ENCODE peak calls at places on chromosomes 3 and 15, in seven cellular contexts. M is heart right ventricle, P is tibial nerve, U is fibroblast of lung, T is stomach, A is lower lobe of right lung, Q is cardiac muscle cell. W is an unnamed sample.

GRCh38 chr3:63968612-63969350 is 54.5 kb downstream of the PSMD6 start:
- DNase-seq in M (no peak), P (no peak), U (peak; percentile 63), T (no peak), A (no peak), Q (no peak), W (no peak)

GRCh38 chr3:188187055-188187454 is 33.1 kb downstream of the LPP start:
- DNase-seq in M (no peak), P (no peak), U (no peak), T (no peak), A (no peak), Q (no peak), W (no peak)

GRCh38 chr3:57864853-57865252 is 108.7 kb downstream of the SLMAP start:
- DNase-seq in M (no peak), P (no peak), U (peak; percentile 27), T (no peak), A (no peak), Q (peak; percentile 1), W (no peak)

GRCh38 chr3:43913036-43913435 is 222.3 kb downstream of the ABHD5 start:
- DNase-seq in M (no peak), P (no peak), U (no peak), T (no peak), A (no peak), Q (no peak), W (no peak)

GRCh38 chr3:56154297-56154696 is 314.0 kb downstream of the ERC2 start:
- DNase-seq in M (no peak), P (no peak), U (no peak), T (no peak), A (no peak), Q (no peak), W (no peak)

GRCh38 chr3:73624363-73625123 is at the start of gene PDZRN3:
- DNase-seq in M (peak; percentile 61), P (peak; percentile 54), U (peak; percentile 77), T (peak; percentile 55), A (peak; percentile 55), Q (peak; percentile 82), W (peak; percentile 88)

GRCh38 chr3:193865879-193866480 is 270.0 kb upstream of the HES1 start:
- DNase-seq in M (no peak), P (no peak), U (peak; percentile 38), T (no peak), A (no peak), Q (no peak), W (no peak)

GRCh38 chr3:191151653-191152052 is 47.4 kb upstream of the OSTN start:
- DNase-seq in M (no peak), P (no peak), U (no peak), T (no peak), A (no peak), Q (no peak), W (no peak)

GRCh38 chr3:26089249-26089648 is 299.4 kb downstream of the OXSM start:
- DNase-seq in M (no peak), P (no peak), U (no peak), T (no peak), A (no peak), Q (no peak), W (no peak)

GRCh38 chr3:81744366-81744765 is 17.1 kb downstream of the GBE1 start:
- DNase-seq in M (peak; percentile 40), P (peak; percentile 25), U (peak; percentile 97), T (no peak), A (no peak), Q (peak; percentile 31), W (no peak)

GRCh38 chr3:134250717-134251220 is at the start of gene RYK:
- DNase-seq in M (peak; percentile 74), P (peak; percentile 54), U (peak; percentile 75), T (peak; percentile 84), A (peak; percentile 93), Q (peak; percentile 88), W (peak; percentile 94)

GRCh38 chr3:38165722-38166387 is 518 bp downstream of the OXSR1 start:
- DNase-seq in M (peak; percentile 65), P (peak; percentile 36), U (peak; percentile 11), T (no peak), A (peak; percentile 81), Q (no peak), W (peak; percentile 63)

GRCh38 chr3:189914799-189915198 is 205.9 kb downstream of the P3H2 start:
- DNase-seq in M (no peak), P (peak; percentile 9), U (peak; percentile 95), T (no peak), A (no peak), Q (no peak), W (no peak)

GRCh38 chr15:56732881-56733130 is 503 bp downstream of the ZNF280D start:
- DNase-seq in M (peak; percentile 45), P (peak; percentile 47), U (no peak), T (no peak), A (no peak), Q (no peak), W (no peak)

GRCh38 chr3:178434206-178434805 is 101.9 kb upstream of the KCNMB2 start:
- DNase-seq in M (no peak), P (no peak), U (no peak), T (no peak), A (no peak), Q (no peak), W (no peak)

GRCh38 chr3:25424238-25425013 is 3.6 kb upstream of the RARB start:
- DNase-seq in M (no peak), P (no peak), U (peak; percentile 56), T (no peak), A (no peak), Q (no peak), W (no peak)

GRCh38 chr3:128459451-128459820 is 7.3 kb downstream of the DNAJB8 start:
- DNase-seq in M (no peak), P (no peak), U (no peak), T (no peak), A (no peak), Q (no peak), W (no peak)

GRCh38 chr3:127421943-127422662 is 134.3 kb upstream of the PRR20G start:
- DNase-seq in M (no peak), P (no peak), U (no peak), T (no peak), A (no peak), Q (no peak), W (peak; percentile 31)

GRCh38 chr3:165635791-165636681 is 201.2 kb downstream of the BCHE start:
- DNase-seq in M (no peak), P (no peak), U (peak; percentile 34), T (no peak), A (no peak), Q (no peak), W (no peak)

GRCh38 chr15:72237286-72238224 is 6.6 kb upstream of the PKM start:
- DNase-seq in M (no peak), P (peak; percentile 84), U (peak; percentile 98), T (peak; percentile 64), A (peak; percentile 58), Q (no peak), W (peak; percentile 87)

GRCh38 chr3:172193436-172193835 is 154.1 kb downstream of the FNDC3B start:
- DNase-seq in M (no peak), P (no peak), U (no peak), T (no peak), A (no peak), Q (no peak), W (no peak)

GRCh38 chr3:71380096-71380495 is 203.4 kb downstream of the FOXP1 start:
- DNase-seq in M (peak; percentile 21), P (peak; percentile 45), U (peak; percentile 54), T (no peak), A (no peak), Q (no peak), W (peak; percentile 59)

GRCh38 chr15:39455502-39455991 is 125.3 kb upstream of the THBS1 start:
- DNase-seq in M (no peak), P (no peak), U (peak; percentile 79), T (no peak), A (no peak), Q (no peak), W (no peak)

GRCh38 chr3:126682046-126682445 is 22.0 kb upstream of the CHCHD6 start:
- DNase-seq in M (no peak), P (no peak), U (no peak), T (no peak), A (no peak), Q (no peak), W (peak; percentile 29)

GRCh38 chr15:101159096-101159935 is 92.5 kb downstream of the CHSY1 start:
- DNase-seq in M (no peak), P (no peak), U (no peak), T (no peak), A (peak; percentile 24), Q (no peak), W (no peak)

DNA sequence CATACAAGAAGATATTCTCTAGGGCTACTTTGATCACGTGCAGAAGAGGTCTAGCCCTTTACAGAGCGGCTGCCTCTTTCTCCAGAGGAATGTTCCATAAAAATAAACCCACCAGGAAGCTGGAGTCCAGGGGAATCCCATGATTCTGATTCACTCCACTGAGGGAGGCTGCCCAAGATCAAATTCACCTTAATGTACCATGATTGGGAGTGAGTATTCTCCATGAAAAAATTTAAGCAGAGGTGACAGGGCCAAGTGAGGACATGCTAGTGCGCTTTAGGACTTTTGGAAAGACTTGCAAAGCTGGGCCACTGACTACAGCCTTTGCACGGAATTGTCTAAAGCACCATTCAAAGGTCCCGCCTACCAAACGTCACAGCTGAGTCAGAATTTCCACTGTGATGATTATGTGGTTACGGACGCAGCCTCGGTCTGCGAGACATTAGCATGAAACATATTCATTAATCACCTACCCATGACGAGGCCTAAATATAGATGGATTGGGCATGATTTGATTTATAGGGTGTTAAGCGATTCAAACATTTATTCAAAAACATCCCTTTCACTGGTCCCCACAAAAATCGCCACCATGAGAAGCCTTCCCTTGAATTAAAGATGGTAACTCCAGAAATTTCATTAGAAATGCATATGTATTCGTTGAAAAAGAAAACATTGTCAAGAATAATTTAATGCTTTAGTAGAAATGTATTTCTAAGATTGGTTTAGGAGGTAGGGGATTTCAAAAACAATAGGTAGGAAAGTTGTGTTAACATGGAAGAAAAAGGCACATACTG is 152.6 kb downstream of the GREM1 start:
- DNase-seq in M (no peak), P (no peak), U (peak; percentile 99), T (peak; percentile 30), A (no peak), Q (no peak), W (no peak)
- H3K4me1 ChIP-seq in M (no peaks in the 10 kb centered on the region), P (no peaks in the 10 kb centered on the region), U (peaks cover 33% of the 10 kb centered on the region), T (no peaks in the 10 kb centered on the region), A (peaks cover 16% of the 10 kb centered on the region), Q (peaks cover 7% of the 10 kb centered on the region), W (no peaks in the 10 kb centered on the region)

GRCh38 chr15:70142322-70143191 is 44.8 kb upstream of the TLE3 start:
- DNase-seq in M (peak; percentile 71), P (no peak), U (peak; percentile 89), T (no peak), A (peak; percentile 64), Q (peak; percentile 95), W (peak; percentile 64)
- H3K27ac ChIP-seq in M (no peak overlapping the region), P (no peak overlapping the region), U (no peak overlapping the region), T (peak overlapping the region; percentile 25), A (peak overlapping the region; percentile 51), Q (no peak overlapping the region), W (no peak overlapping the region)

DNA sequence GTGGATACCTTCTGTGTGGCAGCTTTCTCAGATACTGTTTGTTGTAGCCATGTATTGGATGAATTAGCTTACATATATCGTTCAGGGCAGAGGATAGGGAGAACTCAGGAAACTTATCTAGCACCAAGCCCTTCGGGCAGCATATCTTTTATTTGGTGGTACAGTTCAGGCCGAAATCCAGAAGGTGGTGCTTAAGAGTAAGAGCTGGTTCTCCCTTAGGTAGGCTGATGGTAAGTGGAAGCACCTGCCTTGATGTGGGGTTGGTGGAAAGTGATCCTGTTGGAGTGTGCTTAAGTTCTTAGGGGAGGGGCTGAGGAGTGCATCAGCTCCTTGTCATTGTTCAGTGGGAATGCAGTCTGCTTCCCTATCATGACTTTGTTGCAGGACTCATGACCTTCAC is 187.5 kb downstream of the DOCK3 start:
- DNase-seq in M (no peak), P (no peak), U (no peak), T (no peak), A (no peak), Q (no peak), W (no peak)
- TF ChIP-seq CTCF in M (no peak), P (no peak), U (no peak), T (no peak), A (no peak), Q (no peak), W (peak; percentile 69)

GRCh38 chr15:98853593-98854420 is 153.8 kb downstream of the PGPEP1L start:
- DNase-seq in M (no peak), P (no peak), U (no peak), T (no peak), A (peak; percentile 52), Q (peak; percentile 26), W (peak; percentile 69)
- H3K4me1 ChIP-seq in M (peaks cover 61% of the 10 kb centered on the region), P (no peaks in the 10 kb centered on the region), U (peaks cover 31% of the 10 kb centered on the region), T (peaks cover 68% of the 10 kb centered on the region), A (peaks cover 64% of the 10 kb centered on the region), Q (peaks cover 19% of the 10 kb centered on the region), W (peaks cover 18% of the 10 kb centered on the region)